ENCODE peak calls at places on chromosome 3, in ten cellular contexts. C, F, E, Y, P, R, B, O, Q and S are unnamed samples.

GRCh38 chr3:194707176-194707575 is 21.5 kb downstream of the FAM43A start:
- DNase-seq in C (no peak), B (no peak), R (no peak), Y (no peak), O (no peak), Q (no peak), E (no peak), P (no peak), F (no peak), S (no peak)

GRCh38 chr3:133851266-133851906 is 44.3 kb downstream of the RAB6B start:
- DNase-seq in P (no peak), Q (no peak), E (no peak), O (no peak), F (no peak), Y (no peak), B (no peak), R (no peak), C (no peak), S (no peak)

GRCh38 chr3:194871143-194871863 is 185.6 kb downstream of the FAM43A start:
- DNase-seq in R (peak; percentile 85), O (peak; percentile 65), E (peak; percentile 33), P (no peak), Q (peak; percentile 64), F (peak; percentile 61), B (peak; percentile 94), Y (peak; percentile 33), C (no peak), S (peak; percentile 66)

GRCh38 chr3:150055332-150055731 is 84.6 kb upstream of the PFN2 start:
- DNase-seq in B (no peak), Y (no peak), C (no peak), P (no peak), F (no peak), O (no peak), E (no peak), R (no peak), Q (no peak), S (no peak)

GRCh38 chr3:172675371-172676193 is 35.3 kb downstream of the NCEH1 start:
- DNase-seq in O (peak; percentile 48), C (no peak), F (no peak), E (peak; percentile 40), P (peak; percentile 65), B (peak; percentile 73), Y (no peak), Q (no peak), R (peak; percentile 44), S (no peak)

GRCh38 chr3:150225986-150226385 is 182.1 kb upstream of the TSC22D2 start:
- DNase-seq in Q (no peak), Y (no peak), C (no peak), R (no peak), O (no peak), E (no peak), B (no peak), P (no peak), F (no peak), S (no peak)

GRCh38 chr3:19888428-19889152 is 45.4 kb downstream of the EFHB start:
- DNase-seq in B (no peak), P (no peak), F (no peak), C (no peak), E (no peak), R (no peak), Q (no peak), Y (no peak), O (no peak), S (no peak)

GRCh38 chr3:8573342-8573926 is 71.2 kb downstream of the SSUH2 start:
- DNase-seq in P (no peak), R (no peak), C (no peak), E (no peak), Y (no peak), O (no peak), F (no peak), Q (no peak), B (peak; percentile 45), S (no peak)

GRCh38 chr3:50324351-50325144 is 2.0 kb upstream of the HYAL2 start:
- DNase-seq in R (peak; percentile 72), P (peak; percentile 79), F (peak; percentile 81), Q (peak; percentile 74), E (peak; percentile 76), B (peak; percentile 87), C (no peak), O (peak; percentile 79), Y (peak; percentile 58), S (peak; percentile 92)

GRCh38 chr3:154060606-154061380 is 60.4 kb upstream of the ARHGEF26 start:
- DNase-seq in Q (no peak), P (peak; percentile 16), R (peak; percentile 55), C (no peak), Y (no peak), F (no peak), B (peak; percentile 82), E (no peak), O (no peak), S (no peak)

GRCh38 chr3:81947359-81947758 is 185.9 kb upstream of the GBE1 start:
- DNase-seq in C (no peak), P (no peak), B (no peak), R (no peak), O (no peak), Y (no peak), F (no peak), E (no peak), Q (no peak), S (no peak)

GRCh38 chr3:42547401-42547945 is 34.3 kb downstream of the SEC22C start:
- DNase-seq in P (peak; percentile 42), F (peak; percentile 85), E (peak; percentile 69), Q (peak; percentile 60), B (peak; percentile 72), R (peak; percentile 58), C (peak; percentile 63), O (peak; percentile 76), Y (peak; percentile 55), S (peak; percentile 85)

GRCh38 chr3:107939621-107940236 is 151.1 kb downstream of the CD47 start:
- DNase-seq in E (no peak), B (no peak), C (no peak), R (no peak), Q (no peak), Y (no peak), P (no peak), F (no peak), O (no peak), S (no peak)

GRCh38 chr3:18744472-18744871 is 319.3 kb upstream of the SATB1 start:
- DNase-seq in R (no peak), B (no peak), E (no peak), Y (no peak), C (no peak), Q (no peak), F (no peak), P (no peak), O (no peak), S (no peak)

GRCh38 chr3:195075199-195075940 is 195.6 kb downstream of the XXYLT1 start:
- DNase-seq in E (no peak), O (no peak), F (peak; percentile 35), P (no peak), Y (no peak), C (peak; percentile 2), R (no peak), B (peak; percentile 23), Q (no peak), S (no peak)

GRCh38 chr3:143331336-143331735 is 211.8 kb downstream of the CHST2 start:
- DNase-seq in Y (no peak), O (no peak), F (no peak), C (no peak), Q (no peak), R (peak; percentile 28), P (no peak), E (no peak), B (no peak), S (peak; percentile 44)

GRCh38 chr3:111956995-111957736 is 21.7 kb upstream of the ABHD10 start:
- DNase-seq in O (no peak), Y (no peak), B (no peak), E (no peak), P (no peak), C (no peak), Q (no peak), F (no peak), R (no peak), S (no peak)

GRCh38 chr3:173742491-173742890 is 344.9 kb downstream of the NLGN1 start:
- DNase-seq in Q (no peak), F (no peak), R (no peak), E (no peak), P (no peak), C (no peak), O (no peak), Y (no peak), B (no peak), S (no peak)
- TF ChIP-seq CTCF in Q (no peak), F (no peak), R (no peak), E (no peak), P (no peak), C (no peak), O (no peak), Y (no peak), B (no peak), S (no peak)

GRCh38 chr3:197454014-197454413 is 101.8 kb downstream of the BDH1 start:
- DNase-seq in B (peak; percentile 45), O (peak; percentile 38), F (no peak), R (no peak), C (no peak), Y (no peak), E (no peak), Q (no peak), P (no peak), S (no peak)
- TF ChIP-seq CTCF in B (peak; percentile 38), O (no peak), F (no peak), R (peak; percentile 49), C (no peak), Y (no peak), E (no peak), Q (peak; percentile 54), P (no peak), S (no peak)

GRCh38 chr3:21484323-21485154 is 266.5 kb downstream of the ZNF385D start:
- DNase-seq in R (peak; percentile 78), Q (peak; percentile 13), P (peak; percentile 58), C (peak; percentile 29), F (no peak), B (peak; percentile 72), O (peak; percentile 80), Y (no peak), E (no peak), S (peak; percentile 61)
- TF ChIP-seq CTCF in R (peak; percentile 81), Q (peak; percentile 22), P (peak; percentile 26), C (peak; percentile 39), F (peak; percentile 58), B (peak; percentile 66), O (peak; percentile 70), Y (no peak), E (no peak), S (peak; percentile 48)

GRCh38 chr3:171569571-171570132 is 109.4 kb upstream of the TNIK start:
- DNase-seq in F (no peak), Y (no peak), B (no peak), C (no peak), O (no peak), Q (no peak), R (no peak), P (no peak), E (no peak), S (no peak)
- TF ChIP-seq CTCF in F (no peak), Y (no peak), B (peak; percentile 8), C (no peak), O (no peak), Q (no peak), R (no peak), P (no peak), E (no peak), S (no peak)